ENCODE peak calls at places on chromosomes 12 and 14, in eight cellular contexts. U, D, S, R, F, I, V and X are unnamed samples.

GRCh38 chr12:6603095-6603567 is 4.0 kb downstream of the CHD4 start:
- DNase-seq in U (no peak), D (peak; percentile 25), S (peak; percentile 20), R (peak; percentile 35), F (peak; percentile 80), I (peak; percentile 35), V (peak; percentile 38), X (no peak)

GRCh38 chr12:81080431-81080983 is 2.6 kb downstream of the ACSS3 start:
- DNase-seq in U (no peak), D (peak; percentile 9), S (no peak), R (no peak), F (no peak), I (no peak), V (peak; percentile 73), X (no peak)

GRCh38 chr12:77104281-77104680 is 38.9 kb upstream of the E2F7 start:
- DNase-seq in U (no peak), D (peak; percentile 17), S (no peak), R (no peak), F (no peak), I (no peak), V (no peak), X (no peak)

GRCh38 chr14:100740196-100740825 is 13.6 kb downstream of the DLK1 start:
- DNase-seq in U (no peak), D (no peak), S (no peak), R (no peak), F (no peak), I (no peak), V (no peak), X (no peak)

GRCh38 chr12:49342066-49342913 is 4.4 kb upstream of the DNAJC22 start:
- DNase-seq in U (peak; percentile 79), D (peak; percentile 66), S (peak; percentile 40), R (peak; percentile 75), F (peak; percentile 92), I (peak; percentile 88), V (peak; percentile 78), X (peak; percentile 93)

GRCh38 chr14:69921052-69921451 is 41.8 kb downstream of the SMOC1 start:
- DNase-seq in U (no peak), D (peak; percentile 92), S (peak; percentile 35), R (peak; percentile 4), F (no peak), I (no peak), V (peak; percentile 80), X (no peak)

GRCh38 chr14:22653012-22653621 is 9.0 kb upstream of the OR6J1 start:
- DNase-seq in U (peak; percentile 73), D (peak; percentile 74), S (peak; percentile 67), R (peak; percentile 76), F (no peak), I (peak; percentile 92), V (peak; percentile 84), X (peak; percentile 63)

GRCh38 chr14:77220246-77221017 is 38.8 kb downstream of the TMEM63C start:
- DNase-seq in U (no peak), D (no peak), S (no peak), R (no peak), F (no peak), I (no peak), V (no peak), X (no peak)

GRCh38 chr14:77909911-77910310 is 110.0 kb downstream of the ADCK1 start:
- DNase-seq in U (no peak), D (no peak), S (no peak), R (no peak), F (no peak), I (no peak), V (no peak), X (no peak)

GRCh38 chr12:104549820-104550480 is 93.2 kb downstream of the CHST11 start:
- DNase-seq in U (peak; percentile 36), D (peak; percentile 29), S (peak; percentile 55), R (no peak), F (no peak), I (peak; percentile 7), V (peak; percentile 9), X (no peak)

GRCh38 chr12:18601962-18602361 is 135.8 kb downstream of the PLCZ1 start:
- DNase-seq in U (no peak), D (no peak), S (no peak), R (no peak), F (peak; percentile 29), I (no peak), V (no peak), X (no peak)

GRCh38 chr14:86513056-86513455 is 983.1 kb downstream of the FLRT2 start:
- DNase-seq in U (no peak), D (no peak), S (no peak), R (no peak), F (no peak), I (no peak), V (no peak), X (no peak)

GRCh38 chr12:59559702-59560101 is 36.1 kb upstream of the SLC16A7 start:
- DNase-seq in U (no peak), D (no peak), S (no peak), R (no peak), F (no peak), I (peak; percentile 60), V (no peak), X (no peak)

GRCh38 chr12:2406903-2407302 is 354.1 kb downstream of the CACNA1C start:
- DNase-seq in U (no peak), D (no peak), S (no peak), R (no peak), F (no peak), I (no peak), V (no peak), X (no peak)

GRCh38 chr12:31008241-31008711 is 65.4 kb upstream of the DDX11 start:
- DNase-seq in U (no peak), D (no peak), S (no peak), R (no peak), F (no peak), I (no peak), V (no peak), X (no peak)

GRCh38 chr12:57613427-57614109 is 2.3 kb downstream of the ARHGEF25 start:
- DNase-seq in U (no peak), D (no peak), S (no peak), R (no peak), F (no peak), I (no peak), V (no peak), X (no peak)
- H3K4me3 ChIP-seq in U (no peak overlapping the region), D (no peak overlapping the region), S (no peak overlapping the region), R (no peak overlapping the region), F (no peak overlapping the region), I (no peak overlapping the region), V (no peak overlapping the region), X (no peak overlapping the region)

DNA sequence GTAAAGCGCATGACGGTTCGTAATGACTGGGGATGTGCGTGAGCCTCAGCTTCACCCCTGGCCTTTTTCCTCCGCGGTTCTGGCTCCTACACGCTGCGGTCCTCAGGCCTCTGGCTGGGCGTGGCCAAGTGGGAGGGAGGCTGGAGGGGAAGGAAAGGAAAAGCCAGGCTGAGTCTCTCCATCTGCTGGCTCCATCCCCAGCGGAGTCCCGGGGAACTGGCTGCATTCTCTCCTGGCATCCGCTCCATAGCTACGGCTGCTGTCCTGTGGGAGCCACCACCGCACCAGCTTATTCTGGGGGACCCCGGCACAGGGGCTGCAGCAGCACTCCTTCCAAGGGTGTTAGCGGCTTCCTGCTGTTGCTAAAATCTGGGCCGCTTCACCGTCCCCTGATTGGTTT is 68.2 kb upstream of the SLC24A4 start:
- DNase-seq in U (no peak), D (peak; percentile 45), S (no peak), R (peak; percentile 72), F (peak; percentile 81), I (peak; percentile 3), V (peak; percentile 41), X (peak; percentile 44)
- H3K9ac ChIP-seq in U (no peak overlapping the region), D (no peak overlapping the region), S (no peak overlapping the region), R (peak overlapping the region; percentile 43), F (no peak overlapping the region), I (no peak overlapping the region), V (no peak overlapping the region), X (no peak overlapping the region)

DNA sequence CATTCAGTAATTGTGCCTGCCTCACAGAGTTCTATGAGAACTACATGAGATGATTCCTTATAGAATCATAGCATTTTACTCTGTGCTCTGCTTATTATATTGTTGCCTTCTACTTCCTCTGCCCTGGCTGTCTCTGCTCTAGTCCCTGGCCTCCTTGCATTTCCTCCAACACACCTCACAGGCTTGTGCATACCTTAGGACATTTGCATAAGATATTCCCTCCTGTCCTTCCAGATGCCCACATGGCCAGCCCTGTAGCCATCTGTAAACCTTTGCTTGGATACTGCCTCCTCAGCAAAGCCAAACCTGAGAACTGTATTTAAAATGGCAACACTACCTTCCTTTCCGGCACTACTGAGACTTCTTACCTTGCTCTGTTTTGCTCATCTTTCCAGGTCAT is 453.6 kb downstream of the NELL2 start:
- DNase-seq in U (no peak), D (no peak), S (no peak), R (no peak), F (no peak), I (no peak), V (no peak), X (no peak)
- H3K4me3 ChIP-seq in U (no peak overlapping the region), D (no peak overlapping the region), S (no peak overlapping the region), R (no peak overlapping the region), F (no peak overlapping the region), I (no peak overlapping the region), V (no peak overlapping the region), X (no peak overlapping the region)

GRCh38 chr12:4564819-4565218 is 2.8 kb downstream of the DYRK4 start:
- DNase-seq in U (no peak), D (no peak), S (no peak), R (no peak), F (no peak), I (no peak), V (no peak), X (no peak)
- H3K9ac ChIP-seq in U (no peak overlapping the region), D (no peak overlapping the region), S (no peak overlapping the region), R (no peak overlapping the region), F (no peak overlapping the region), I (no peak overlapping the region), V (no peak overlapping the region), X (no peak overlapping the region)

DNA sequence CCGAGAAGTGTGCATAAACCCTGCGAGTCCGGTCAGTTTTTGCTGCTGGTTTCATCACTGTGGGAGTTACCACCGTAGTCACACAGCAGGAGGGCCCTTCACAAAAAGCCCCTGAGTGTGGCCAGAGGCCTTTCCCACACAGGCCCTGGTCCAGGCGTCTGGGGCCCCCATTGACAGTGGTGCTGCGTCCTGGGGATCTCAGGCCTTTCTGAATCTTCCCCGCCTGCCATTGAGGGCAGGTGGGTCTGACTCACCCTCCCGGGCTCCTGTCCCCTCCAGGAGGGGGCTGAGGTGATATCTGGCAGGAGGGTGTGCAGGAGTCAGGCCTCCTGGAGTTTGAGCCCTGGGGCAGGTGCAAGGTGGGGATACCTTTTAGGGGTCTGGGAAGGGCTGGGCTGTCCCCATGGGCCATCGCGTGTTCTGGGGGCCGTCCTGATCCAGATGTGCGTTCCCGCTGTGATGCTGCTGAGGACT is 358.5 kb downstream of the TMEM121 start:
- DNase-seq in U (no peak), D (no peak), S (no peak), R (no peak), F (peak; percentile 43), I (no peak), V (no peak), X (no peak)
- H3K4me3 ChIP-seq in U (no peak overlapping the region), D (no peak overlapping the region), S (no peak overlapping the region), R (no peak overlapping the region), F (no peak overlapping the region), I (no peak overlapping the region), V (no peak overlapping the region), X (no peak overlapping the region)